ENCODE peak calls at places on chromosomes 5 and 9, in seven cellular contexts. M is progenitor cell of endocrine pancreas; B is IMR-90; I is epithelial cell of proximal tubule; A is mesothelial cell of epicardium; E is mucosa of descending colon; W is CD8-positive, alpha-beta T cell. T is an unnamed sample.

GRCh38 chr5:141714542-141715303 is 32.7 kb upstream of the ARAP3 start:
- DNase-seq in I (no peak), W (no peak), E (no peak), M (no peak), B (no peak), A (no peak), T (no peak)

GRCh38 chr5:113806250-113806649 is 292.8 kb downstream of the YTHDC2 start:
- DNase-seq in A (no peak), M (no peak), I (peak), E (no peak), B (peak), W (no peak), T (no peak)

GRCh38 chr9:131406567-131407436 is 12.9 kb downstream of the PRRC2B start:
- DNase-seq in I (no peak), M (no peak), W (peak), B (no peak), A (no peak), E (no peak), T (no peak)

GRCh38 chr5:13278148-13278547 is 666.3 kb downstream of the DNAH5 start:
- DNase-seq in I (no peak), E (no peak), W (no peak), A (no peak), M (no peak), B (no peak), T (no peak)

GRCh38 chr9:27549196-27549737 is 19.7 kb upstream of the MOB3B start:
- DNase-seq in M (no peak), W (no peak), E (no peak), A (no peak), B (peak), I (no peak), T (no peak)

GRCh38 chr5:105898183-105898582 is 1772.6 kb downstream of the EFNA5 start:
- DNase-seq in B (no peak), M (no peak), W (no peak), I (no peak), E (no peak), A (no peak), T (no peak)

GRCh38 chr5:56175465-56175864 is 57.7 kb downstream of the ANKRD55 start:
- DNase-seq in M (no peak), A (no peak), E (no peak), B (peak), I (no peak), W (no peak), T (no peak)

GRCh38 chr5:52909192-52909591 is 80.0 kb upstream of the ITGA2 start:
- DNase-seq in I (no peak), M (no peak), W (no peak), E (no peak), A (no peak), B (no peak), T (no peak)

GRCh38 chr9:105021917-105022316 is 94.0 kb upstream of the ABCA1 start:
- DNase-seq in M (no peak), W (no peak), E (no peak), I (no peak), B (no peak), A (no peak), T (no peak)

GRCh38 chr5:150544606-150545219 is 36.8 kb downstream of the NDST1 start:
- DNase-seq in B (peak), A (no peak), M (peak), I (no peak), W (peak), E (peak), T (no peak)

GRCh38 chr5:79992891-79993290 is 1.8 kb upstream of the MTX3 start:
- DNase-seq in B (peak), W (no peak), A (no peak), E (no peak), M (no peak), I (no peak), T (no peak)

GRCh38 chr5:179154991-179155955 is 95.1 kb downstream of the ZNF354C start:
- DNase-seq in M (no peak), I (no peak), E (peak), B (no peak), A (no peak), W (no peak), T (peak)

GRCh38 chr5:68086857-68087256 is 128.7 kb upstream of the PIK3R1 start:
- DNase-seq in W (no peak), B (peak), A (no peak), I (peak), E (no peak), M (no peak), T (no peak)

GRCh38 chr5:110478899-110479298 is 247.6 kb downstream of the TMEM232 start:
- DNase-seq in E (no peak), A (no peak), M (no peak), B (peak), W (no peak), I (peak), T (no peak)

GRCh38 chr5:61813361-61813760 is 481.3 kb downstream of the ZSWIM6 start:
- DNase-seq in E (no peak), M (no peak), B (no peak), W (no peak), I (no peak), A (no peak), T (no peak)

GRCh38 chr9:26812217-26812616 is 80.4 kb downstream of the CAAP1 start:
- DNase-seq in I (no peak), B (no peak), W (no peak), M (no peak), A (no peak), E (no peak), T (no peak)

GRCh38 chr5:149130121-149130931 is 11.0 kb upstream of the ABLIM3 start:
- DNase-seq in I (no peak), A (no peak), E (no peak), B (peak), M (no peak), W (no peak), T (no peak)

GRCh38 chr9:123065191-123065590 is 31.7 kb downstream of the GPR21 start:
- DNase-seq in A (no peak), I (no peak), M (no peak), E (no peak), W (no peak), B (no peak), T (no peak)

GRCh38 chr9:81264516-81264915 is 424.8 kb downstream of the TLE1 start:
- DNase-seq in A (no peak), I (no peak), E (no peak), W (no peak), M (no peak), B (peak), T (no peak)

GRCh38 chr5:52922384-52922783 is 66.8 kb upstream of the ITGA2 start:
- DNase-seq in B (peak), M (no peak), E (no peak), A (no peak), I (peak), W (no peak), T (no peak)

GRCh38 chr9:127777368-127777960 is 1.0 kb downstream of the SH2D3C start:
- DNase-seq in M (no peak), I (no peak), W (no peak), E (peak), A (no peak), B (no peak), T (no peak)

GRCh38 chr5:95818181-95819147 is 4.1 kb downstream of the GLRX start:
- DNase-seq in B (no peak), I (no peak), M (no peak), A (no peak), E (peak), W (peak), T (no peak)

GRCh38 chr5:52915176-52915875 is 73.8 kb upstream of the ITGA2 start:
- DNase-seq in E (no peak), B (peak), W (peak), I (peak), A (no peak), M (peak), T (no peak)

GRCh38 chr9:72612449-72612848 is 91.0 kb downstream of the TMC1 start:
- DNase-seq in W (no peak), I (no peak), B (no peak), A (no peak), M (no peak), E (no peak), T (no peak)

GRCh38 chr5:80246995-80247729 is 8.7 kb downstream of the SERINC5 start:
- DNase-seq in I (peak), W (peak), M (no peak), B (peak), E (no peak), A (no peak), T (no peak)

GRCh38 chr9:17635115-17635890 is 56.4 kb downstream of the SH3GL2 start:
- DNase-seq in B (no peak), M (no peak), W (no peak), A (no peak), E (no peak), I (no peak), T (no peak)

GRCh38 chr5:140346348-140347221 is at the start of gene HBEGF:
- DNase-seq in A (peak), M (peak), W (peak), B (peak), I (no peak), E (peak), T (peak)

GRCh38 chr9:4828776-4829175 is 36.0 kb downstream of the RCL1 start:
- DNase-seq in I (no peak), M (no peak), E (no peak), W (no peak), B (peak), A (no peak), T (no peak)

GRCh38 chr9:30673132-30673531 is 1711.3 kb upstream of the ACO1 start:
- DNase-seq in W (no peak), A (no peak), I (no peak), M (no peak), E (no peak), B (no peak), T (no peak)

GRCh38 chr9:124810513-124811355 is 33.8 kb downstream of the OLFML2A start:
- DNase-seq in M (no peak), I (no peak), A (no peak), B (peak), W (no peak), E (no peak), T (no peak)

GRCh38 chr5:43839218-43839617 is 236.2 kb downstream of the NNT start:
- DNase-seq in A (no peak), M (no peak), B (peak), E (no peak), I (no peak), W (no peak), T (no peak)

GRCh38 chr5:115586525-115587146 is 15.6 kb downstream of the TICAM2 start:
- DNase-seq in A (no peak), M (no peak), E (no peak), W (no peak), B (peak), I (no peak), T (no peak)

GRCh38 chr5:132987531-132988408 is 24.3 kb upstream of the AFF4 start:
- DNase-seq in I (no peak), B (no peak), E (no peak), A (no peak), W (no peak), M (no peak), T (no peak)

GRCh38 chr9:72012642-72013041 is 47.8 kb downstream of the C9orf57 start:
- DNase-seq in W (no peak), M (no peak), E (no peak), B (no peak), A (no peak), I (no peak), T (no peak)

GRCh38 chr9:109163194-109163593 is 3.9 kb downstream of the FRRS1L start:
- DNase-seq in E (no peak), A (no peak), M (no peak), B (no peak), I (no peak), W (no peak), T (no peak)

GRCh38 chr9:23537192-23538059 is 288.6 kb downstream of the ELAVL2 start:
- DNase-seq in I (no peak), A (no peak), M (no peak), E (no peak), W (no peak), B (no peak), T (no peak)

GRCh38 chr9:36759141-36759540 is 186.4 kb downstream of the MELK start:
- DNase-seq in A (no peak), E (no peak), W (no peak), M (no peak), I (no peak), B (no peak), T (no peak)

GRCh38 chr5:169430676-169431075 is 129.7 kb upstream of the SLIT3 start:
- DNase-seq in B (no peak), W (no peak), E (no peak), M (no peak), A (no peak), I (no peak), T (no peak)

DNA sequence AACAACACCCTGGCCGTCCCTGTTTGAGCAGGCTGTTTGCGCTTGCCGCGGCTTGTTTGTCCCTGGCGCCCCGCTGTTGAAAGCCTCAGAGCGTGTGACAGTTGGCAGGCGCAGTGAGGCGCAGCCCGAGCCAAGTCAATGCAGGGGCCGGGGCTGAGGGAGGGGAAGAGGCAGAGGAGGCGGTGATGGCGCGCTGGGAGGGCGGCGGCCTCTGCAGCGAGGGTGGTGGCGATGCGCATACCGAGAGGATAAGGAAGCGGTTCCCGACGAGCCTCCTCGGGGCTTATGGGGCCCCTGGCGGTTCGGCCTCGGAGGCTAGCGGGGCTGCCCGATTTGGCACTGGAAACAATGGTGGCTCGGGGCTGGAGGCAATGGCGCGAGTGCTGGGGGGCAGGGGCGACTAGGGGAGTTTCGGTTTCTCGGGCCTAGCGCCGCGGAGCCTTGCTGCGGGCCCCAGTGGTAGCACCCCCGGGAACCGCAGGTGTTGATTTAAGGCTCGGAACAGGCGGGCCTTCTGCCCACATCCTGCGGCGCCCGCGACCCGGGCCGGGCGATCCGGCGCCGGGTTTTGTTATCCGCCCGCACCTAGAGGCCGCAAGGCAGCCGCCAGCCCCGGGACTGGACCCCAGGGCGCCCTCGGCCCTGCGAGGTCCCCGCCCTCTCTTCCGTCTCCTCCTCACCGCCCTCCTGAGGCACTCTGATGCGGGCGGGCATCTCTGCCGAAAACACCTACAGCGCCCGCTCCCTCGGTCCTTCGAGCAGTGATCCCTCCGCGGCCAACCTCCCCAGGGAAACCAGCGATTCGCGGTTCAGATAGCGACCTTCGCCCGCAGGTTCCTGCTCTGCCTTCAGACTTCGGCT is 955 bp upstream of the LNPEP start:
- DNase-seq in I (peak), B (peak), M (peak), A (peak), W (peak), E (peak), T (peak)
- TF ChIP-seq CTCF in I (no peak), B (no peak), M (peak), A (no peak), W (no peak), E (no peak), T (no peak)

DNA sequence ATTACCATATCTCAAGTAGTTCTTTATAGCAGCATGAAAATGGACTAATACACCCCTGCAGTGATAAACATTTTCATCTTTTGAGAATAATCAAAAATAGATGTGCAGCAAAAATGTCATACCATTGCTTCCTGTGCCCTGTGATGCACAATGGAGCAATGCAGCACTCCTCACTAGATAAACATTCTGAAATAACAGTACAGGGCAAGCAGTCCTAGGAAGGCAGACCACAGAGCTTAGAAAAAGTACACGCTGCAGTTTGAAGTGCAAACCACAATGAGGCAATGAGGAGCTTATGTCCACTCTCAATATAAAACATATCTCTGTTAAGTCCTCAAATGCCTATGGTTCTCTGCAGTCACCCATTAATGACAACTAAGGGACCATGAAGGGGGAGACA is 367.6 kb downstream of the PDE4D start:
- DNase-seq in E (no peak), I (peak), B (peak), W (no peak), M (no peak), A (no peak), T (no peak)
- TF ChIP-seq CTCF in E (no peak), I (peak), B (no peak), W (no peak), M (no peak), A (no peak), T (peak)

GRCh38 chr9:137213160-137214060 is 7.9 kb downstream of the NDOR1 start:
- DNase-seq in M (no peak), E (no peak), A (no peak), B (no peak), W (no peak), I (no peak), T (no peak)
- TF ChIP-seq CTCF in M (no peak), E (no peak), A (no peak), B (peak), W (no peak), I (peak), T (peak)

GRCh38 chr9:102253099-102253498 is 514.7 kb upstream of the GRIN3A start:
- DNase-seq in M (no peak), A (no peak), I (no peak), W (no peak), B (no peak), E (no peak), T (no peak)
- TF ChIP-seq CTCF in M (no peak), A (no peak), I (no peak), W (no peak), B (no peak), E (no peak), T (no peak)

GRCh38 chr9:35446012-35446411 is 43.9 kb upstream of the RUSC2 start:
- DNase-seq in W (no peak), M (no peak), E (no peak), I (no peak), B (no peak), A (no peak), T (no peak)
- TF ChIP-seq CTCF in W (no peak), M (no peak), E (no peak), I (no peak), B (no peak), A (no peak), T (no peak)